ENCODE peak calls at places on chromosomes 5 and 9, in eight cellular contexts. X is transverse colon, H is endothelial cell of umbilical vein, O is esophagus squamous epithelium, E is uterus, K is sigmoid colon, M is HepG2, V is stomach. Y is an unnamed sample. For H3K27me3, the result is how much of the 10 kb centered on the place peaks cover.

GRCh38 chr5:35183243-35183955 is 46.9 kb downstream of the PRLR start:
- DNase-seq in X (peak), H (peak), O (no peak), E (no peak), K (no peak), M (peak), V (peak), Y (peak)

GRCh38 chr9:12955510-12956163 is 180.8 kb downstream of the LURAP1L start:
- DNase-seq in X (no peak), H (no peak), O (no peak), E (no peak), K (no peak), M (no peak), V (no peak), Y (no peak)

GRCh38 chr5:128494516-128494915 is 43.5 kb downstream of the FBN2 start:
- DNase-seq in X (no peak), H (no peak), O (no peak), E (no peak), K (no peak), M (no peak), V (no peak), Y (no peak)

GRCh38 chr5:72539038-72539437 is 31.8 kb upstream of the ZNF366 start:
- DNase-seq in X (no peak), H (no peak), O (no peak), E (no peak), K (no peak), M (no peak), V (no peak), Y (no peak)

GRCh38 chr5:80034962-80035821 is at the start of gene THBS4:
- DNase-seq in X (no peak), H (no peak), O (no peak), E (no peak), K (no peak), M (no peak), V (no peak), Y (no peak)

GRCh38 chr5:161966544-161966943 is 101.0 kb upstream of the GABRG2 start:
- DNase-seq in X (no peak), H (no peak), O (no peak), E (no peak), K (no peak), M (peak), V (no peak), Y (no peak)

GRCh38 chr9:2087500-2088313 is 72.6 kb downstream of the SMARCA2 start:
- DNase-seq in X (no peak), H (peak), O (no peak), E (no peak), K (no peak), M (peak), V (no peak), Y (no peak)

GRCh38 chr9:115437418-115437817 is 319.5 kb upstream of the TNC start:
- DNase-seq in X (no peak), H (no peak), O (no peak), E (no peak), K (no peak), M (no peak), V (no peak), Y (no peak)

GRCh38 chr5:94793113-94793815 is 174.8 kb downstream of the SLF1 start:
- DNase-seq in X (no peak), H (peak), O (no peak), E (no peak), K (no peak), M (no peak), V (no peak), Y (no peak)

GRCh38 chr5:172906888-172907287 is 52.3 kb upstream of the RPL26L1 start:
- DNase-seq in X (no peak), H (no peak), O (no peak), E (peak), K (peak), M (no peak), V (no peak), Y (peak)

GRCh38 chr5:108747111-108748009 is at the start of gene FER:
- DNase-seq in X (no peak), H (peak), O (no peak), E (peak), K (no peak), M (peak), V (no peak), Y (no peak)

GRCh38 chr5:108472237-108472636 is 90.3 kb upstream of the FBXL17 start:
- DNase-seq in X (no peak), H (no peak), O (no peak), E (no peak), K (no peak), M (no peak), V (no peak), Y (no peak)

DNA sequence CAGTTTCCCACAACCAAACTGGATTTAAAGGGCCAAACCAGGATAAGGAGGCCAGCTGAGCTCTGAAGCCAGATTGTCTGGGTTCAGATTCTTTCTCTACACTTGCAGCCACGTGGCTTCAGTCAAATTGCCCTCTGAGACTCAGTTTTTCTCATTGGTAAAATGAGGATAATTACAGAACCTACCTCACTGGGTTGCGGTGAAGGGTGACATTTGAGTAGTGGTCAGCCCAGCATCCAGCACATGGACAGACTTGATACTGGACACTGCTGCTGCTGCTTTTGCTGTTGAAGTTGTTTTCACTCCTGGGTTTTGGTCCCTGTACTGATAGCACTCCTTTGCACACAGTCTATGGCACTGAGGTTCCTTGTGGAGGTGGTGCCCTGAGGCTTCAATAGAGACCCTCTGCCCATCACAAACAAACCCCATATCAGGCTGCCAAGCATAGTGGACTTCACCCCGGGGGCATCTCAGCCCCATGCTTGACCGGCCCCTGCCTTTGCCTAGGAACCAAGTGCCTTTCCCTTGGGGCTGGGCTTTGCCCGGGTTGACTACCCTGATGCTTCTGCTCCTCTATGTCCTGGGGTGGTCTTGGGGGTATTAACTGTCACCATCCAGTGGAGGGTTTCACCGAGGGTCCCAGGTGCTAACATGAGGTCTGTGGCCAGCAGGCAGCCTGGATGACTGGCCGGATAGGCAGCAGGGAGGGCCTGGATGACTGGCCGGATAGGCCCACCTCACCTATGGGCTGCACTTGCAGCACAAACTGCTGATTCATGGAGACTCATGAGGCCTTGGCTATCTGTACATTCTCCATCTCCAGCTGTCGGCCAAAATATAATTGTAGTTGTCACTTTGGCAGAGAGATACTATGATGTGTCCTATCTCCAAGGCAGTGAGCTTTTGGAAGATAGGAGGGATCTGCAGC is 25.9 kb upstream of the CDKN2AIPNL start:
- DNase-seq in X (no peak), H (no peak), O (no peak), E (no peak), K (no peak), M (no peak), V (no peak), Y (no peak)
- TF ChIP-seq POLR2A in X (no peak), H (no peak), O (no peak), E (no peak), K (no peak), M (peak), V (no peak), Y (no peak)

GRCh38 chr9:85043248-85043647 is 373.7 kb downstream of the NTRK2 start:
- DNase-seq in X (no peak), H (no peak), O (no peak), E (no peak), K (no peak), M (no peak), V (no peak), Y (no peak)
- H3K27me3 ChIP-seq in X (under half), H (under half), O (under half), E (under half), K (under half), M (under half), V (under half), Y (under half)

DNA sequence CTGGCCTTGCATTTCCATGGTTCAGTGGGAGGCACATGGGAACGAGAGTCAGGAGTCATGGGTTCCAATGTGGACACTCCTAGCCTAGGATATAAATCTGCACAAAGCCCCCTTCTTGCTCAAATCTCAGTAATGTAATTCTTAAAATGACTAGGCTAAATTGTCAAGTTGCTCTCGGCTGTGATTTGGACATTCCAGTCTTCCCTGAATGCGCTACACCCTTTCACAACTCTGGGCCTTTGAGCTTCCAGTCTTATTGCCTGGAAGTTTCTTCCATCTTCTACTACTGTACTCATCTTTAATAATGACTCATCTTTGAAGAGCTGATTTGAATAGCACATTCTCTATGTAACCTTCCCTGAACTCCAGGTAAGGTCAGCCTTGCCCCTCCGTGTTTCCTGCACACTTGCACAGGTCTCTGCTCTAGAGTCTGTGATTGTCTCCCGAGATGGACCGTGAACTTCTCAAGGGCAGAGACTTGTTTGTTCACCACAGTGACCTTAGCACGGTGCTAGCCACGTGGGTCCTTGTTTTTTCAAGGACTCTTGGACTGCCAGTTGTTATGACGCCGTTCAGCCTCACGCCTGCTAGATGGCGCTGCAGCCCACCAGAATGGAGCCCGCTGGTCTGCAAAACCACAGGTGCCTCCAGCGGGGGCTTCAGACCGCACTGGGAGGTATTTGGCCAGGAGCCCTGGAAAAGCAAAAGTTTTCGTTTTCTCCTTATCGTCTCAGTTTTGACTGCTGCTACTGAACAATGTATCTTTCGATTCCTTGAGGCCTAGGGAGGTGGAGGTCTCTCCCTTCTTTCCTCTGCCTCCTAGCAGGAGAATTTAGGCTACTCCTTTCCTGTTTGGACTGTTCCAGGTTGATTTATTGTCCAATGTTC is 44.3 kb downstream of the SEC61B start:
- DNase-seq in X (peak), H (peak), O (no peak), E (peak), K (peak), M (peak), V (peak), Y (peak)
- H3K4me3 ChIP-seq in X (no peak), H (no peak), O (peak), E (no peak), K (no peak), M (no peak), V (no peak), Y (no peak)

DNA sequence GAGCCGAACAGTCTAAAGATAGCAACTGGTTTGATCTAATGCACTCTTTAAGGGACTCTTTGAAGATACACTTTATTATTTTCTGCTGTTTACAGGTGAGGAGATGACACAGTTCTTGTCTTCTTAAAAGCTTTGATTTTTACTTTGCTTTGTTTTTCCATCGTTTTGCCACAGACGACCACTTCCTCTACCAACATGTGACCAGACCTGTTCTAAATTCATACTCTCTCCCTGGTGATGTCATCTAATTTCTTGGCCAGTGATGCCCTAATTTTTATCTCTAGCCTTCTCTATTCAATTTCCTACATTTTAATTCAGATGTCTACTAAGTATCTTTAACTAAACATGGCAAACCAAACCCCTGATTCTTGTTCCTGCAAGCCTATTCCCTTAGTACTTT is 583.4 kb upstream of the ITGA1 start:
- DNase-seq in X (no peak), H (no peak), O (no peak), E (no peak), K (no peak), M (no peak), V (no peak), Y (no peak)
- TF ChIP-seq POLR2A in X (no peak), H (no peak), O (no peak), E (no peak), K (no peak), M (no peak), V (no peak), Y (no peak)

DNA sequence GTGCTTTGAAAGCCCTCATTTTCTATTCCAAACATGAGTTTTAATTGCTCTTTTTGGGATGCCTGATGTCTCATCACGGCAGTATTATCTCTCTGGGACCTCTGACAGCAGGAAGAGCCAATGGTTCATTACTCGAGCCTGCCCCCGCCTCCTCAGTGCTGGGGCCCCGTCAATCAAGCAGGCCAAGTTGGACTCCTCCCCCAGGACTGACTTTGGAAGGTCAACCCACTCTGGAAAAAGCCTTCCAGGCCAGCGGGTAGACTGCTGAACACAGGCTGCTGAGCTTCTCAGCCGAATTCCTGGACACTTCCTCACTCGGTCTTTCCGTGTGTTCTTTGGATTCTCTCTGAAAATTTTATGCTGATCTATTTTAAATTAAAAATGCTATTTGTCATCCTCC is 9.5 kb upstream of the BARHL1 start:
- DNase-seq in X (no peak), H (no peak), O (no peak), E (no peak), K (no peak), M (no peak), V (no peak), Y (no peak)
- H3K27me3 ChIP-seq in X (half or more), H (under half), O (under half), E (under half), K (under half), M (under half), V (under half), Y (under half)

GRCh38 chr5:5146530-5147160 is 6.5 kb downstream of the ADAMTS16 start:
- DNase-seq in X (no peak), H (no peak), O (no peak), E (no peak), K (no peak), M (no peak), V (no peak), Y (no peak)
- H3K4me3 ChIP-seq in X (no peak), H (no peak), O (no peak), E (no peak), K (no peak), M (no peak), V (no peak), Y (no peak)

GRCh38 chr9:37592108-37592951 is at the start of gene TOMM5:
- DNase-seq in X (peak), H (peak), O (peak), E (peak), K (peak), M (peak), V (peak), Y (peak)
- TF ChIP-seq POLR2A in X (peak), H (peak), O (peak), E (peak), K (peak), M (peak), V (no peak), Y (no peak)

DNA sequence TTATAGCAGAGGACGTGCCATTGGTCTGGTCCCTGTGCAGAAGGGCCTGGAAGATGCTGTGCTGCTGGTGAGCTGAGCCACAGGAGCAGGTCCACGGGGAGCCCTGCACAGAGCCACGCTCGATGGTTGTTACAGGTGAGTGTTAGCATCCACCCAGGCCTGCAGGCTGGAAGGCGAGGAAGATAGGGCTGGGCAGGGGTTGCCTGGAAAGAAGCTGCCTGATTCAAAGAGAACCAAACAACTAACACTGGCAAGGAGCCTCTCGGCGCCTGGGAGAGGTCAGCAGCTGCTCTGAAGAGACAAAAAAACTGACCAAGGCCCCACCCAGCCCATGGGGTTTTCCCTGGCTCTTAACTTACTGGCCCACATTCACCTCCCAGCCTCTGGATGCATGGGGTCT is 160.2 kb downstream of the MED10 start:
- DNase-seq in X (no peak), H (no peak), O (no peak), E (no peak), K (no peak), M (no peak), V (no peak), Y (no peak)
- H3K27me3 ChIP-seq in X (under half), H (under half), O (under half), E (under half), K (under half), M (under half), V (under half), Y (under half)

GRCh38 chr9:71677209-71677608 is 91.1 kb downstream of the CEMIP2 start:
- DNase-seq in X (no peak), H (no peak), O (no peak), E (no peak), K (no peak), M (no peak), V (no peak), Y (no peak)

GRCh38 chr9:71681708-71682268 is 86.5 kb downstream of the CEMIP2 start:
- DNase-seq in X (peak), H (peak), O (no peak), E (peak), K (no peak), M (no peak), V (no peak), Y (no peak)

GRCh38 chr9:71678999-71679398 is 89.3 kb downstream of the CEMIP2 start:
- DNase-seq in X (no peak), H (no peak), O (no peak), E (no peak), K (no peak), M (no peak), V (no peak), Y (no peak)

GRCh38 chr9:71681104-71681707 is 87.1 kb downstream of the CEMIP2 start:
- DNase-seq in X (no peak), H (no peak), O (no peak), E (no peak), K (no peak), M (no peak), V (no peak), Y (no peak)

DNA sequence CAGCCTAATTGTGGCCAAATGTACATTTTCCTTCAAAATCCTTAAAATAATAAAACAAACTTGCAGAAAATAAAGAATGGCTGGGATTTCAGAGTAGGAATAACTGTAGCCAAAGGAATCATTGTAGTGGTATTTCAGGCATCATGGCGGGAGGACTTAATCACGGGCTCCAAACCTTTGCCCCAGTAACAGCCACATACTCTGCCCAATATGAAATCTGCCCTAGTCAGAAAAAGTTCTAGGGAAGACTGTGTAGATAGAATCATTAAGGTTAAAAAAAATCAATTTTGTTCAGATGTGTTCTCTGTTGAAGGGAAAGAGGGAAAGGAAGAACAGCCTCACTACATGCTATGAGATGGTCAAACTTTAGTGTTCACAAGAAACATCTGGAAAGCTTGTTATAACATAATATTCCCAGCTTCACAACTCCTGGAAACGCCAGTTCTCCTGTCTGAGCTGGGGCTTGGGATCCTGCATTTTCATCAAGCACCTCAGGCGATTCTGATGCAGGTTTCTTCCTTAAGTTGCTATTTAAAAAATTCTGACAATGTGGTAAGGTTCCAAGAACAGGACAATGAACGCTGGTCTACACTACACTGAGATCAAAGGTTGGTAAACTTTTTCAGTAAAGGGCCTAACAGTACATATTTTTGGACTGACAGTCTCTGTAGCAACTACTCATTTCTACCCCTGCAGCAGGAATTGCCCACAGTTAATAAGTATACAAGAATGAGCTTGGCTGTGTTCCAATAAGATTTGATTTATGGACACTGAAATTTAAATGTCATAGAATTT is 87.9 kb downstream of the CEMIP2 start:
- DNase-seq in X (no peak), H (peak), O (no peak), E (no peak), K (no peak), M (peak), V (no peak), Y (no peak)
- H3K4me3 ChIP-seq in X (no peak), H (no peak), O (no peak), E (no peak), K (no peak), M (no peak), V (no peak), Y (no peak)

Y was measured in heart left ventricle.